ENCODE peak calls at places on chromosomes 7 and 10, in four cellular contexts. F is sigmoid colon; G is upper lobe of right lung; Z is CD4-positive, CD25-positive, alpha-beta regulatory T cell. A is an unnamed sample. For H3K36me3 and H3K27me3, the result is how much of the 10 kb centered on the place peaks cover.

GRCh38 chr10:49562893-49563292 is 24.0 kb upstream of the ERCC6 start:
- DNase-seq in F (no peak), G (no peak), Z (no peak), A (peak)

GRCh38 chr7:10838205-10838604 is 135.5 kb upstream of the PHF14 start:
- DNase-seq in F (no peak), G (no peak), Z (no peak), A (no peak)

GRCh38 chr10:21398549-21399345 is 126.7 kb downstream of the SKIDA1 start:
- DNase-seq in F (no peak), G (no peak), Z (no peak), A (peak)

GRCh38 chr10:97531401-97531985 is 32.8 kb downstream of the UBTD1 start:
- DNase-seq in F (no peak), G (no peak), Z (no peak), A (no peak)

GRCh38 chr10:85995791-85996190 is 370.8 kb downstream of the GRID1 start:
- DNase-seq in F (no peak), G (no peak), Z (peak), A (peak)

GRCh38 chr10:78452782-78453181 is 419.1 kb downstream of the RPS24 start:
- DNase-seq in F (no peak), G (no peak), Z (no peak), A (no peak)

GRCh38 chr10:7206407-7207127 is 204.3 kb downstream of the SFMBT2 start:
- DNase-seq in F (no peak), G (no peak), Z (no peak), A (no peak)

GRCh38 chr10:123869015-123869414 is 22.6 kb downstream of the CPXM2 start:
- DNase-seq in F (no peak), G (no peak), Z (no peak), A (no peak)

GRCh38 chr10:122292376-122292775 is 21.3 kb downstream of the BTBD16 start:
- DNase-seq in F (peak), G (no peak), Z (no peak), A (no peak)

GRCh38 chr7:35556532-35557471 is 138.1 kb downstream of the HERPUD2 start:
- DNase-seq in F (no peak), G (no peak), Z (no peak), A (no peak)

GRCh38 chr7:106592282-106593027 is 68.5 kb downstream of the CCDC71L start:
- DNase-seq in F (no peak), G (no peak), Z (no peak), A (no peak)

GRCh38 chr10:129491123-129491734 is 24.2 kb downstream of the MGMT start:
- DNase-seq in F (no peak), G (no peak), Z (peak), A (peak)

GRCh38 chr7:36396150-36396549 is 6.5 kb downstream of the ANLN start:
- DNase-seq in F (no peak), G (no peak), Z (peak), A (no peak)

GRCh38 chr10:102131286-102132170 is 1.3 kb upstream of the PPRC1 start:
- DNase-seq in F (no peak), G (no peak), Z (no peak), A (peak)

GRCh38 chr7:40700653-40701475 is 566.1 kb downstream of the SUGCT start:
- DNase-seq in F (no peak), G (no peak), Z (peak), A (no peak)

GRCh38 chr7:51123322-51124021 is 193.1 kb downstream of the COBL start:
- DNase-seq in F (no peak), G (no peak), Z (peak), A (peak)

GRCh38 chr10:94218496-94219183 is 144.1 kb downstream of the NOC3L start:
- DNase-seq in F (no peak), G (no peak), Z (no peak), A (no peak)

GRCh38 chr10:80474920-80475319 is 20.8 kb downstream of the TSPAN14 start:
- DNase-seq in F (no peak), G (peak), Z (no peak), A (no peak)

GRCh38 chr10:128481152-128481551 is 354.9 kb upstream of the MKI67 start:
- DNase-seq in F (no peak), G (no peak), Z (no peak), A (no peak)

GRCh38 chr7:158266817-158267736 is 320.5 kb downstream of the PTPRN2 start:
- DNase-seq in F (peak), G (peak), Z (no peak), A (no peak)

GRCh38 chr10:86972613-86973380 is 4.5 kb downstream of the ADIRF start:
- DNase-seq in F (no peak), G (no peak), Z (no peak), A (no peak)

GRCh38 chr10:70890917-70891431 is 2.6 kb upstream of the PCBD1 start:
- DNase-seq in F (peak), G (no peak), Z (no peak), A (no peak)

GRCh38 chr7:12709731-12710502 is 22.5 kb downstream of the ARL4A start:
- DNase-seq in F (no peak), G (no peak), Z (no peak), A (peak)

GRCh38 chr10:60031664-60032063 is 125.3 kb upstream of the CCDC6 start:
- DNase-seq in F (no peak), G (no peak), Z (no peak), A (peak)

GRCh38 chr10:132549416-132549815 is 11.8 kb downstream of the INPP5A start:
- DNase-seq in F (no peak), G (peak), Z (no peak), A (no peak)

GRCh38 chr10:60006046-60006445 is 99.7 kb upstream of the CCDC6 start:
- DNase-seq in F (no peak), G (no peak), Z (no peak), A (no peak)

GRCh38 chr10:14235511-14235910 is 95.2 kb downstream of the FRMD4A start:
- DNase-seq in F (no peak), G (no peak), Z (no peak), A (no peak)

GRCh38 chr10:113612154-113612553 is 51.7 kb downstream of the NRAP start:
- DNase-seq in F (no peak), G (no peak), Z (no peak), A (no peak)

GRCh38 chr7:80481196-80481884 is 30.5 kb downstream of the GNAT3 start:
- DNase-seq in F (no peak), G (no peak), Z (no peak), A (peak)

GRCh38 chr7:155213385-155213784 is 84.3 kb upstream of the INSIG1 start:
- DNase-seq in F (no peak), G (no peak), Z (no peak), A (peak)

GRCh38 chr7:144857463-144857862 is 21.6 kb upstream of the TPK1 start:
- DNase-seq in F (no peak), G (no peak), Z (no peak), A (no peak)

GRCh38 chr10:28722065-28722803 is 44.9 kb downstream of the BAMBI start:
- DNase-seq in F (no peak), G (peak), Z (no peak), A (peak)

GRCh38 chr10:48551796-48552591 is 52.9 kb downstream of the ARHGAP22 start:
- DNase-seq in F (no peak), G (no peak), Z (peak), A (peak)

GRCh38 chr10:11822809-11823121 is 391 bp upstream of the PROSER2 start:
- DNase-seq in F (no peak), G (no peak), Z (no peak), A (no peak)

GRCh38 chr10:70803768-70804423 is 11.9 kb upstream of the SGPL1 start:
- DNase-seq in F (no peak), G (no peak), Z (no peak), A (peak)

GRCh38 chr7:99627513-99627912 is 10.8 kb downstream of the ZSCAN25 start:
- DNase-seq in F (no peak), G (no peak), Z (no peak), A (no peak)

GRCh38 chr7:127713758-127714157 is 61.8 kb downstream of the SND1 start:
- DNase-seq in F (no peak), G (no peak), Z (no peak), A (no peak)

GRCh38 chr7:127715272-127715671 is 63.3 kb downstream of the SND1 start:
- DNase-seq in F (no peak), G (no peak), Z (no peak), A (no peak)

GRCh38 chr7:127715901-127716300 is 63.9 kb downstream of the SND1 start:
- DNase-seq in F (no peak), G (no peak), Z (no peak), A (no peak)

GRCh38 chr7:127718325-127718724 is 66.3 kb downstream of the SND1 start:
- DNase-seq in F (no peak), G (no peak), Z (no peak), A (no peak)

DNA sequence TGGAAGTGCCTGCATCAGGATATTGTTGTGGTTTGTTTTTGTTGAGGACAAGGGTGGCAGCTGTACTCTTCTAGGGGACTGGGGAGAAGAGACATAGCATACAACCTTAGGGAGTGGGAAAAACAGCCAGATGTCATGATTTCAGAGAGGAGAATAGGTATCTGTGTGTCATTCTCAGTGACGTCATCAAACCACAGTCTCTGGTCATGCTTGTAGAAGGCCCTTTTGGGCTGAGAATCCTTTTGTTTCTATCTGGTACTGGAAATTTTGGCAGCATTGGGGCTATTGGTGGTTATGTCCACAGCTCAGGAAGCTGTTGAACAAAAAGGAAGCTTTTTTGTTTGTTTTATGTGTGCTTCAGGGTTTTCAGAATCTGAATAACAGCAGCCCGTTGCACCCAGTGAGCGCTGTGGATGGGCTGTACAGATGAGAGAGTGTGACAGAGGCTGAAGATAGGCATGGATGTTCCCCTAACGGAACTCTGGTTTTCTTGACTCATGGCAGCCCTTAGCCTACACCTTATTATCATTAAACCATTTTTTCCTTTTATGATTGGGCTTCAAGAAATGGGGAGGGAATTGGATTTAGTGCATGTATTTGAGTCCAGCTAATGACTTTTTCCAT is 65.6 kb downstream of the SND1 start:
- DNase-seq in F (no peak), G (no peak), Z (no peak), A (no peak)
- H3K36me3 ChIP-seq in F (under half), G (under half), Z (under half), A (half or more)

GRCh38 chr10:103859161-103860141 is 4.1 kb upstream of the SH3PXD2A start:
- DNase-seq in F (peak), G (no peak), Z (peak), A (peak)
- H3K27ac ChIP-seq in F (no peak), G (no peak), Z (no peak), A (no peak)

DNA sequence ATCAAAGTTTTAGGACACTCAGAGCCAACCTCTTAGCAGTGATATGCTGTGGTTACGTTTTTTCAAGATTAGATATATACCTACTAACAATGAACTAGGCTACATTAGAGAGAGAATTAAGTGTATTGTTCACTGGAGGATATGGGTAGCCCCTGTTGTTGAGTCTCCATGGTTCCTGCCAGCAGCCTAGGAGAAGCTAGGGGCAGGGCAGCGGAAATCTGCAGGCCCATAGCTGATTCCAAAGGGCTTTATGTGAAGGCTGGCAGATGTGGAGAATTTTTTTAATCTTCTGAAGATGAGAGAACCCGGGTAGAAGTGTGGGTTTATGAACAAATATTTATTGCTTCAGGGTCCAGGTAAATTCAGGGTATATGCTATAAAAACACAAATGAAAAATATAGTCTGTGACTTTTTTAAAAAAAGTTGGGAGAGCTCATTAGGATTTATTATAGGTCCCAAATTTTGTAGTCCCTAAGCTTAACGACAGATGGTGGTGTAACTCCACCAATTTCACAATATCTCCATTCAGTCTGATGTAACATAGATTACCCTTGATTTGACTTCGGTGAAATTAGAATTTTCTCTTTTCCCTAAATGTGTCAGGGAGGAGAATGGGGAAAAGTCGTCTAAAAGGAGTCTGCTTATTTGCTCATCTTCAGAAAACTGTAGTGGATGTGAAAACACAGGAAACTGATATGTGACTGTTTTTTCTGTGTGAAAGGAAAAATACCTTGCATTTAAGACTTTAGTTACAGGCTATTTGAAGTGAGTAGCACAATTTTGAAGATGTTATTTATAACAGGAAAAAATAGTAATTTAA is 163.0 kb upstream of the PPP1R3A start:
- DNase-seq in F (peak), G (no peak), Z (peak), A (peak)
- H3K27me3 ChIP-seq in F (under half), G (under half), Z (under half), A (half or more)

DNA sequence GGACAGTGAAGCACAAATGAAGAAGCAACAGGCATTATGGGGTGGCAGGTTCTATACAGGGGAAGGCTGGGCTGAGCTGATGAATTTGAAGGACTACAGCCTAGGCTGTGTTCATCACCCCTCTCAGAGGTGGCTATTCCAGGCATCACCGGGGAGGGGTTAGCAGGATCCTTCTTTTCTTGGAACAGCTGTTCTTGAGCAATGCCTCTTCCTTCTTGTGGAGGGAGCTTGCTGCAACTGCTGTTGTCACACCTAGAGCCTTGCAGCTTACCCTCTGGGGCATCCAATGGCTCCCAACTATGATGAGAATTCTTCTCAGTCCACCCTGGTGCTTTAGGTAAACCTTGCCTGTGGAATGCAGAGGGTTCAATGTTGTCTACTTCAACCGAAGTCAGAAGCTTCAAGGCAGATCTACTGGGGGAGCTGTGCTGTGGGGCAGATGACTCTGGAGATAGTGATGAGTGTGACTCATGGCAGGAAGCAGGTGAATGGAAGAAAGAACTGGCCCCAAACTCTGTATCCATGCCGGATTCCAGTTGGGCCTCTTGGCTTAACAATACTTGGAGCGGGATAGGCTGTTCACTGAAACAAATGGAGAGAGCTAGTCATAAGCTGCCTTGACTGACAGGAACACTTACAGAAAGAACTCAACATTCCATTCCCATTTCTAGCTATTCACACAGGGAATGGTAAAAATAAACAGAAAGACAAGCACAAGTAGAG is 21.5 kb upstream of the PPP3CB start:
- DNase-seq in F (no peak), G (no peak), Z (no peak), A (peak)
- H3K36me3 ChIP-seq in F (half or more), G (half or more), Z (under half), A (under half)

GRCh38 chr7:101747058-101747617 is 70.3 kb upstream of the CUX1 start:
- DNase-seq in F (no peak), G (no peak), Z (no peak), A (no peak)
- H3K27ac ChIP-seq in F (no peak), G (no peak), Z (no peak), A (no peak)

GRCh38 chr7:2939193-2939885 is 95.2 kb upstream of the GNA12 start:
- DNase-seq in F (peak), G (peak), Z (no peak), A (peak)
- H3K27me3 ChIP-seq in F (under half), G (under half), Z (under half), A (under half)

DNA sequence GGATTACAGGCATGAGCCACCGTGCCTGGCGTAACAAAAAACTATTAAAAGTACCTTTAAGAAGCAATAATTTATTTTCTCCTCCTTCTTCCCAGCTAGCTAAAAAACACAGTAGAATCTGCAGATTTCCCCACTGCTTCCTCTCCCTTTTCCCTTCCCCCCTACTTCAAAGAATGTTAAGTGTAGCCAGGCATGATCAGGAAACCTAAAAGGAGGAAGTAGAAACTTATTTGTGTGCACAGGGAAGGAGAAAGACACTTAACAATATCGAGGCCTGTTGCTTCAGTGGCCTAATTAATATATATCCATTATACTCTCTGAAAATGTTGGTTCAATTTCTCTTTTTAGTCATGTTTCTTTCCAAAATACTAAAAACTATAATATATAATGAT is 127.7 kb downstream of the NRBF2 start:
- DNase-seq in F (no peak), G (no peak), Z (no peak), A (peak)
- H3K36me3 ChIP-seq in F (under half), G (under half), Z (under half), A (under half)

GRCh38 chr10:44949127-44949802 is 10.3 kb upstream of the RASSF4 start:
- DNase-seq in F (no peak), G (no peak), Z (no peak), A (no peak)

GRCh38 chr10:44947356-44948152 is 12.0 kb upstream of the RASSF4 start:
- DNase-seq in F (peak), G (no peak), Z (no peak), A (no peak)

GRCh38 chr10:44948713-44949112 is 10.9 kb upstream of the RASSF4 start:
- DNase-seq in F (no peak), G (no peak), Z (no peak), A (no peak)

GRCh38 chr10:44944354-44944753 is 15.2 kb upstream of the RASSF4 start:
- DNase-seq in F (no peak), G (no peak), Z (no peak), A (no peak)

DNA sequence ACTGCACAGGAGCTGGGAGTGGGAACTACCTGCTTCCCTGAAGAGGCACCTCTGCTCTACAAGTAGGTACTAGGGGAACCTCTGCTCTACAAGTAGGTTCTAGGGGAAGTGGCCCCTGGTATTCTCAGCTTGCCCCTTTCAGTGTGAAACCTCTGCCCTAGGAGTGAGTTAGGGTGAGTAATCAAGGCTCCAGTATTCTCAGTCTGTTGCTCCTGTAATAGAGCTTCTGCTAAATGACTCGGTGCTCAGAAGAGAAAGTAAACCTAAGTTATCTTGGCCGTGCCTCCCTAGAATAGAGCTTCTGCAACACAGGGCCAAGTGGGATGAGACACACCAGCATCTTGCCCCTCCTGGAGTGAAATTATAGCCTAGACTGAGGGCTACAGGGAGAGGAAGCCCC is 13.4 kb upstream of the RASSF4 start:
- DNase-seq in F (no peak), G (no peak), Z (no peak), A (no peak)
- H3K27ac ChIP-seq in F (peak), G (no peak), Z (no peak), A (no peak)

GRCh38 chr10:110370005-110370404 is 65.3 kb upstream of the SMNDC1 start:
- DNase-seq in F (no peak), G (no peak), Z (no peak), A (no peak)
- H3K27me3 ChIP-seq in F (under half), G (under half), Z (under half), A (under half)

A was measured in PC-3.